ENCODE peak calls at places on chromosomes 4 and X, in seven cellular contexts. U, F, R, H, P, O and G are unnamed samples.

GRCh38 chr4:156999175-156999517 is 27.5 kb upstream of the PDGFC start:
- DNase-seq in U (peak; percentile 87), F (no peak), R (no peak), H (no peak), P (no peak), O (peak; percentile 79), G (peak; percentile 89)

GRCh38 chrX:130014770-130015169 is 32.3 kb downstream of the BCORL1 start:
- DNase-seq in U (no peak), F (no peak), R (no peak), H (no peak), P (no peak), O (no peak), G (no peak)

GRCh38 chrX:24859211-24859841 is 156.4 kb downstream of the ARX start:
- DNase-seq in U (no peak), F (no peak), R (no peak), H (no peak), P (no peak), O (no peak), G (no peak)

GRCh38 chrX:70769659-70770232 is 138.8 kb downstream of the TEX11 start:
- DNase-seq in U (no peak), F (peak; percentile 8), R (no peak), H (no peak), P (no peak), O (no peak), G (no peak)

GRCh38 chr4:1881709-1882108 is 10.5 kb downstream of the NSD2 start:
- DNase-seq in U (no peak), F (no peak), R (no peak), H (no peak), P (peak; percentile 48), O (no peak), G (no peak)

GRCh38 chrX:131544218-131544617 is 344 bp downstream of the OR13H1 start:
- DNase-seq in U (no peak), F (no peak), R (no peak), H (no peak), P (no peak), O (no peak), G (no peak)

GRCh38 chrX:1392376-1393130 is 640 bp upstream of the SLC25A6 start:
- DNase-seq in U (no peak), F (peak; percentile 81), R (no peak), H (no peak), P (peak; percentile 50), O (no peak), G (peak; percentile 37)

GRCh38 chr4:1368421-1369090 is 21.5 kb downstream of the UVSSA start:
- DNase-seq in U (no peak), F (peak; percentile 32), R (no peak), H (peak; percentile 60), P (no peak), O (no peak), G (no peak)

GRCh38 chr4:153661215-153661822 is 22.8 kb upstream of the TLR2 start:
- DNase-seq in U (no peak), F (no peak), R (no peak), H (no peak), P (no peak), O (no peak), G (no peak)

GRCh38 chr4:57943672-57944071 is 833.5 kb upstream of the IGFBP7 start:
- DNase-seq in U (no peak), F (no peak), R (no peak), H (no peak), P (no peak), O (no peak), G (no peak)

GRCh38 chrX:46185923-46186810 is 359.1 kb downstream of the ZNF674 start:
- DNase-seq in U (no peak), F (no peak), R (no peak), H (no peak), P (no peak), O (peak; percentile 52), G (no peak)

GRCh38 chr4:152690706-152691651 is 11.2 kb upstream of the TMEM154 start:
- DNase-seq in U (no peak), F (no peak), R (no peak), H (no peak), P (no peak), O (no peak), G (no peak)

GRCh38 chr4:130395871-130396270 is 1299.9 kb downstream of the C4orf33 start:
- DNase-seq in U (no peak), F (no peak), R (no peak), H (no peak), P (no peak), O (no peak), G (no peak)

GRCh38 chr4:70586841-70587240 is 5.2 kb upstream of the AMBN start:
- DNase-seq in U (no peak), F (no peak), R (no peak), H (no peak), P (no peak), O (no peak), G (no peak)

GRCh38 chrX:49276671-49277519 is 7.3 kb downstream of the PPP1R3F start:
- DNase-seq in U (no peak), F (no peak), R (no peak), H (no peak), P (no peak), O (no peak), G (no peak)

GRCh38 chrX:31837445-31837844 is 765.6 kb upstream of the FTHL17 start:
- DNase-seq in U (no peak), F (peak; percentile 12), R (no peak), H (no peak), P (no peak), O (no peak), G (no peak)

GRCh38 chr4:184368290-184368689 is 106.1 kb downstream of the IRF2 start:
- DNase-seq in U (no peak), F (no peak), R (no peak), H (no peak), P (no peak), O (no peak), G (no peak)

GRCh38 chrX:120790118-120790517 is 85.5 kb downstream of the CT47B1 start:
- DNase-seq in U (peak; percentile 38), F (peak; percentile 45), R (peak; percentile 47), H (no peak), P (peak; percentile 38), O (peak; percentile 40), G (peak; percentile 68)

GRCh38 chr4:85828295-85828910 is 353.5 kb downstream of the ARHGAP24 start:
- DNase-seq in U (no peak), F (no peak), R (no peak), H (no peak), P (no peak), O (no peak), G (peak; percentile 60)

GRCh38 chr4:177632481-177632880 is 190.2 kb upstream of the AGA start:
- DNase-seq in U (no peak), F (no peak), R (no peak), H (no peak), P (no peak), O (no peak), G (no peak)

GRCh38 chrX:38988301-38988700 is 187.0 kb downstream of the MID1IP1 start:
- DNase-seq in U (no peak), F (no peak), R (no peak), H (no peak), P (no peak), O (no peak), G (no peak)

GRCh38 chr4:20193522-20193902 is 58.2 kb upstream of the SLIT2 start:
- DNase-seq in U (no peak), F (no peak), R (no peak), H (no peak), P (no peak), O (no peak), G (no peak)
- TF ChIP-seq JUND in U (no peak), F (no peak), R (no peak), H (no peak), P (no peak), O (no peak), G (no peak)

GRCh38 chr4:93894995-93895394 is 66.4 kb downstream of the ATOH1 start:
- DNase-seq in U (no peak), F (no peak), R (no peak), H (no peak), P (no peak), O (no peak), G (no peak)

DNA sequence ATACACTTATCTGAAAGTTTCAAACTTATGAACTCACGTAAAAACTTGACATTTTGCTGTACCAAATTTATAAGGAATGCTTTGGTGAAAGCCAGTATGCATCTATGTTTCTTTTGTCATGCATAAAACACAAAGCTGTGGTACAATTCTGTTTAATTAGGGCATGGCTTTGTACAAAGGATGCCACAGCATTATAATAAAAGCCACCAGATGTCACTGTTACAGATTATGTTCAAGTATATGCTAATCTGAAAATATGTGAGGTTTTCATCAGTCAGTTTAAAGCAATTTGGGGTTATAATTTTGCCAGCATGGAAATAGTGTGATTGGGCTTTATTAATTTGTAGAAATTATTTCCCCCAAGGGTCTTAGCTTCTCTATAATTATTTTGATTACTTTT is 69.0 kb downstream of the ATOH1 start:
- DNase-seq in U (peak; percentile 6), F (peak; percentile 35), R (no peak), H (no peak), P (no peak), O (peak; percentile 3), G (no peak)
- TF ChIP-seq JUND in U (no peak), F (no peak), R (no peak), H (no peak), P (no peak), O (no peak), G (no peak)

GRCh38 chr4:60502733-60503132 is 697.4 kb upstream of the ADGRL3 start:
- DNase-seq in U (no peak), F (no peak), R (no peak), H (no peak), P (no peak), O (no peak), G (no peak)

GRCh38 chr4:60500860-60501259 is 699.3 kb upstream of the ADGRL3 start:
- DNase-seq in U (no peak), F (no peak), R (no peak), H (no peak), P (no peak), O (no peak), G (no peak)

DNA sequence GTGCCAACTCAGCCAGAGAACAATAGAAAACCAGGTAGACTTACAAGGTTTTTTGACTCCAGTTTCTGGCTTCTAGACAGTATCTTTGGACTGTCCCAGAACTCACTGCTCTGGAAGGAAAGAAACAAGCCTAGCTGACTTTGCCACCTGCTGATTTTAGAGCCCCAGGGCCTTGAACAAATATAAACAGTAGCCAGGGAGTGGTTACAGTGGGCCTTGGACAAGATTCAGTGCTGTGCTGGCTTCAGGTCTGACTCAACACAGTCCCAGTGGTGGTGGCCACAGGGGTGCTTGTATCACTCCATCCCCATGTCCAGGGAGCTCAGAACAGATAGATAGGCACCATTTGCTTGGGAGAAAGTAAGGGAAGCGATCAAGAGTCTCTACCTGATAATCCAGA is 694.1 kb upstream of the ADGRL3 start:
- DNase-seq in U (no peak), F (no peak), R (no peak), H (no peak), P (no peak), O (no peak), G (no peak)
- TF ChIP-seq JUND in U (no peak), F (no peak), R (no peak), H (no peak), P (no peak), O (no peak), G (no peak)

DNA sequence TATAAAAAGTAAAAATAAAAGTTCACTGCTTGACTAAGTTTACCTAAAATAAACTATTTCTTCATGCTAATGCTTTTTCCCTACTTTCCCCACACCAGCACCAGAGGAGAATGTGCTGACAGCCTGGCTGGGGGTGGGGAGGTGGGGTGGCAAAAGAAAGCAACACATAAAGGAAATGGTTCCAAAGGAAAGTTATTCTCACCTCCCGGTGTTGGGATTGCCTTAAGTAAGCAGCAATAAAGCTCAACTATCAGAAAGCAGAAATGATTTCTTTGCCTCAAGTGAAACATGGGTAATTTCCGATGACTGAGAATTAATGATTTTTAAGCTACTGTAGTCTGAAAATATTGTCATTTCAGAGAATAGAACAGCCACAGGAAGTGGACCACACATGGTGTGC is 84.5 kb upstream of the DKK2 start:
- DNase-seq in U (no peak), F (no peak), R (no peak), H (no peak), P (no peak), O (no peak), G (no peak)
- TF ChIP-seq JUND in U (no peak), F (no peak), R (no peak), H (no peak), P (no peak), O (no peak), G (no peak)